ENCODE peak calls at places on chromosomes 4 and X, in six cellular contexts. One of them, this sample, is unnamed.

GRCh38 chr4:86036729-86037128 is 323.1 kb downstream of the MAPK10 start:
- DNase-seq in stimulated activated CD8-positive, alpha-beta memory T cell treated with anti-CD3 and anti-CD28 coated beads, Interleukin-12 subunit alpha, Interleukin-12 subunit beta, amount 100 ng/mL, for 4 hours: no peak
- DNase-seq in activated CD4-positive, alpha-beta T cell treated with anti-CD3 and anti-CD28 coated beads, Interleukin-2, amount 50 U/mL, for 24 hours: no peak
- DNase-seq in AG08396: no peak
- DNase-seq in astrocyte of the spinal cord: peak
- DNase-seq in DMS79 treated with DMSO at 0.1 percent for 48 hours: peak
- DNase-seq in this sample: no peak

GRCh38 chr4:118557298-118557851 is 127.8 kb upstream of the METTL14 start:
- DNase-seq in stimulated activated CD8-positive, alpha-beta memory T cell treated with anti-CD3 and anti-CD28 coated beads, Interleukin-12 subunit alpha, Interleukin-12 subunit beta, amount 100 ng/mL, for 4 hours: no peak
- DNase-seq in activated CD4-positive, alpha-beta T cell treated with anti-CD3 and anti-CD28 coated beads, Interleukin-2, amount 50 U/mL, for 24 hours: no peak
- DNase-seq in AG08396: peak
- DNase-seq in astrocyte of the spinal cord: peak
- DNase-seq in DMS79 treated with DMSO at 0.1 percent for 48 hours: peak
- DNase-seq in this sample: peak

GRCh38 chr4:85028910-85029309 is 62.4 kb upstream of the WDFY3 start:
- DNase-seq in stimulated activated CD8-positive, alpha-beta memory T cell treated with anti-CD3 and anti-CD28 coated beads, Interleukin-12 subunit alpha, Interleukin-12 subunit beta, amount 100 ng/mL, for 4 hours: no peak
- DNase-seq in activated CD4-positive, alpha-beta T cell treated with anti-CD3 and anti-CD28 coated beads, Interleukin-2, amount 50 U/mL, for 24 hours: no peak
- DNase-seq in AG08396: no peak
- DNase-seq in astrocyte of the spinal cord: peak
- DNase-seq in DMS79 treated with DMSO at 0.1 percent for 48 hours: no peak
- DNase-seq in this sample: peak

GRCh38 chr4:64174247-64174882 is 234.9 kb downstream of the TECRL start:
- DNase-seq in stimulated activated CD8-positive, alpha-beta memory T cell treated with anti-CD3 and anti-CD28 coated beads, Interleukin-12 subunit alpha, Interleukin-12 subunit beta, amount 100 ng/mL, for 4 hours: no peak
- DNase-seq in activated CD4-positive, alpha-beta T cell treated with anti-CD3 and anti-CD28 coated beads, Interleukin-2, amount 50 U/mL, for 24 hours: no peak
- DNase-seq in AG08396: no peak
- DNase-seq in astrocyte of the spinal cord: no peak
- DNase-seq in DMS79 treated with DMSO at 0.1 percent for 48 hours: no peak
- DNase-seq in this sample: no peak

GRCh38 chr4:148225639-148226038 is 216.6 kb downstream of the NR3C2 start:
- DNase-seq in stimulated activated CD8-positive, alpha-beta memory T cell treated with anti-CD3 and anti-CD28 coated beads, Interleukin-12 subunit alpha, Interleukin-12 subunit beta, amount 100 ng/mL, for 4 hours: no peak
- DNase-seq in activated CD4-positive, alpha-beta T cell treated with anti-CD3 and anti-CD28 coated beads, Interleukin-2, amount 50 U/mL, for 24 hours: no peak
- DNase-seq in AG08396: no peak
- DNase-seq in astrocyte of the spinal cord: no peak
- DNase-seq in DMS79 treated with DMSO at 0.1 percent for 48 hours: no peak
- DNase-seq in this sample: no peak

GRCh38 chrX:73831500-73831899 is 268.5 kb downstream of the CHIC1 start:
- DNase-seq in stimulated activated CD8-positive, alpha-beta memory T cell treated with anti-CD3 and anti-CD28 coated beads, Interleukin-12 subunit alpha, Interleukin-12 subunit beta, amount 100 ng/mL, for 4 hours: no peak
- DNase-seq in activated CD4-positive, alpha-beta T cell treated with anti-CD3 and anti-CD28 coated beads, Interleukin-2, amount 50 U/mL, for 24 hours: no peak
- DNase-seq in AG08396: no peak
- DNase-seq in astrocyte of the spinal cord: no peak
- DNase-seq in DMS79 treated with DMSO at 0.1 percent for 48 hours: no peak
- DNase-seq in this sample: no peak

GRCh38 chr4:147733614-147734344 is 1.9 kb downstream of the ARHGAP10 start:
- DNase-seq in stimulated activated CD8-positive, alpha-beta memory T cell treated with anti-CD3 and anti-CD28 coated beads, Interleukin-12 subunit alpha, Interleukin-12 subunit beta, amount 100 ng/mL, for 4 hours: no peak
- DNase-seq in activated CD4-positive, alpha-beta T cell treated with anti-CD3 and anti-CD28 coated beads, Interleukin-2, amount 50 U/mL, for 24 hours: no peak
- DNase-seq in AG08396: no peak
- DNase-seq in astrocyte of the spinal cord: peak
- DNase-seq in DMS79 treated with DMSO at 0.1 percent for 48 hours: no peak
- DNase-seq in this sample: peak

GRCh38 chr4:161573836-161574235 is 590.0 kb downstream of the FSTL5 start:
- DNase-seq in stimulated activated CD8-positive, alpha-beta memory T cell treated with anti-CD3 and anti-CD28 coated beads, Interleukin-12 subunit alpha, Interleukin-12 subunit beta, amount 100 ng/mL, for 4 hours: no peak
- DNase-seq in activated CD4-positive, alpha-beta T cell treated with anti-CD3 and anti-CD28 coated beads, Interleukin-2, amount 50 U/mL, for 24 hours: no peak
- DNase-seq in AG08396: no peak
- DNase-seq in astrocyte of the spinal cord: peak
- DNase-seq in DMS79 treated with DMSO at 0.1 percent for 48 hours: no peak
- DNase-seq in this sample: no peak

GRCh38 chr4:11505225-11505971 is 76.7 kb upstream of the HS3ST1 start:
- DNase-seq in stimulated activated CD8-positive, alpha-beta memory T cell treated with anti-CD3 and anti-CD28 coated beads, Interleukin-12 subunit alpha, Interleukin-12 subunit beta, amount 100 ng/mL, for 4 hours: no peak
- DNase-seq in activated CD4-positive, alpha-beta T cell treated with anti-CD3 and anti-CD28 coated beads, Interleukin-2, amount 50 U/mL, for 24 hours: no peak
- DNase-seq in AG08396: no peak
- DNase-seq in astrocyte of the spinal cord: peak
- DNase-seq in DMS79 treated with DMSO at 0.1 percent for 48 hours: no peak
- DNase-seq in this sample: peak

GRCh38 chr4:119020158-119020557 is 115.5 kb upstream of the MYOZ2 start:
- DNase-seq in stimulated activated CD8-positive, alpha-beta memory T cell treated with anti-CD3 and anti-CD28 coated beads, Interleukin-12 subunit alpha, Interleukin-12 subunit beta, amount 100 ng/mL, for 4 hours: no peak
- DNase-seq in activated CD4-positive, alpha-beta T cell treated with anti-CD3 and anti-CD28 coated beads, Interleukin-2, amount 50 U/mL, for 24 hours: no peak
- DNase-seq in AG08396: no peak
- DNase-seq in astrocyte of the spinal cord: no peak
- DNase-seq in DMS79 treated with DMSO at 0.1 percent for 48 hours: no peak
- DNase-seq in this sample: no peak

GRCh38 chrX:107135076-107135964 is 16.7 kb upstream of the RBM41 start:
- DNase-seq in stimulated activated CD8-positive, alpha-beta memory T cell treated with anti-CD3 and anti-CD28 coated beads, Interleukin-12 subunit alpha, Interleukin-12 subunit beta, amount 100 ng/mL, for 4 hours: no peak
- DNase-seq in activated CD4-positive, alpha-beta T cell treated with anti-CD3 and anti-CD28 coated beads, Interleukin-2, amount 50 U/mL, for 24 hours: no peak
- DNase-seq in AG08396: no peak
- DNase-seq in astrocyte of the spinal cord: peak
- DNase-seq in DMS79 treated with DMSO at 0.1 percent for 48 hours: no peak
- DNase-seq in this sample: no peak

GRCh38 chr4:146023334-146023967 is 84.8 kb upstream of the ZNF827 start:
- DNase-seq in stimulated activated CD8-positive, alpha-beta memory T cell treated with anti-CD3 and anti-CD28 coated beads, Interleukin-12 subunit alpha, Interleukin-12 subunit beta, amount 100 ng/mL, for 4 hours: no peak
- DNase-seq in activated CD4-positive, alpha-beta T cell treated with anti-CD3 and anti-CD28 coated beads, Interleukin-2, amount 50 U/mL, for 24 hours: no peak
- DNase-seq in AG08396: no peak
- DNase-seq in astrocyte of the spinal cord: no peak
- DNase-seq in DMS79 treated with DMSO at 0.1 percent for 48 hours: no peak
- DNase-seq in this sample: no peak

GRCh38 chr4:186999676-187000075 is 276.0 kb upstream of the FAT1 start:
- DNase-seq in stimulated activated CD8-positive, alpha-beta memory T cell treated with anti-CD3 and anti-CD28 coated beads, Interleukin-12 subunit alpha, Interleukin-12 subunit beta, amount 100 ng/mL, for 4 hours: no peak
- DNase-seq in activated CD4-positive, alpha-beta T cell treated with anti-CD3 and anti-CD28 coated beads, Interleukin-2, amount 50 U/mL, for 24 hours: no peak
- DNase-seq in AG08396: no peak
- DNase-seq in astrocyte of the spinal cord: no peak
- DNase-seq in DMS79 treated with DMSO at 0.1 percent for 48 hours: no peak
- DNase-seq in this sample: no peak

GRCh38 chr4:153622778-153623240 is 61.3 kb upstream of the TLR2 start:
- DNase-seq in stimulated activated CD8-positive, alpha-beta memory T cell treated with anti-CD3 and anti-CD28 coated beads, Interleukin-12 subunit alpha, Interleukin-12 subunit beta, amount 100 ng/mL, for 4 hours: no peak
- DNase-seq in activated CD4-positive, alpha-beta T cell treated with anti-CD3 and anti-CD28 coated beads, Interleukin-2, amount 50 U/mL, for 24 hours: no peak
- DNase-seq in AG08396: no peak
- DNase-seq in astrocyte of the spinal cord: no peak
- DNase-seq in DMS79 treated with DMSO at 0.1 percent for 48 hours: no peak
- DNase-seq in this sample: no peak

GRCh38 chrX:153645151-153645550 is 1.9 kb upstream of the DUSP9 start:
- DNase-seq in stimulated activated CD8-positive, alpha-beta memory T cell treated with anti-CD3 and anti-CD28 coated beads, Interleukin-12 subunit alpha, Interleukin-12 subunit beta, amount 100 ng/mL, for 4 hours: no peak
- DNase-seq in activated CD4-positive, alpha-beta T cell treated with anti-CD3 and anti-CD28 coated beads, Interleukin-2, amount 50 U/mL, for 24 hours: no peak
- DNase-seq in AG08396: no peak
- DNase-seq in astrocyte of the spinal cord: no peak
- DNase-seq in DMS79 treated with DMSO at 0.1 percent for 48 hours: no peak
- DNase-seq in this sample: no peak

GRCh38 chr4:98919996-98920395 is 8.9 kb downstream of the EIF4E start:
- DNase-seq in stimulated activated CD8-positive, alpha-beta memory T cell treated with anti-CD3 and anti-CD28 coated beads, Interleukin-12 subunit alpha, Interleukin-12 subunit beta, amount 100 ng/mL, for 4 hours: no peak
- DNase-seq in activated CD4-positive, alpha-beta T cell treated with anti-CD3 and anti-CD28 coated beads, Interleukin-2, amount 50 U/mL, for 24 hours: no peak
- DNase-seq in AG08396: no peak
- DNase-seq in astrocyte of the spinal cord: peak
- DNase-seq in DMS79 treated with DMSO at 0.1 percent for 48 hours: no peak
- DNase-seq in this sample: no peak

GRCh38 chrX:38236901-38237615 is 16.4 kb upstream of the SRPX start:
- DNase-seq in stimulated activated CD8-positive, alpha-beta memory T cell treated with anti-CD3 and anti-CD28 coated beads, Interleukin-12 subunit alpha, Interleukin-12 subunit beta, amount 100 ng/mL, for 4 hours: no peak
- DNase-seq in activated CD4-positive, alpha-beta T cell treated with anti-CD3 and anti-CD28 coated beads, Interleukin-2, amount 50 U/mL, for 24 hours: no peak
- DNase-seq in AG08396: no peak
- DNase-seq in astrocyte of the spinal cord: no peak
- DNase-seq in DMS79 treated with DMSO at 0.1 percent for 48 hours: no peak
- DNase-seq in this sample: no peak

GRCh38 chr4:154332681-154333421 is 158.7 kb downstream of the DCHS2 start:
- DNase-seq in stimulated activated CD8-positive, alpha-beta memory T cell treated with anti-CD3 and anti-CD28 coated beads, Interleukin-12 subunit alpha, Interleukin-12 subunit beta, amount 100 ng/mL, for 4 hours: peak
- DNase-seq in activated CD4-positive, alpha-beta T cell treated with anti-CD3 and anti-CD28 coated beads, Interleukin-2, amount 50 U/mL, for 24 hours: peak
- DNase-seq in AG08396: peak
- DNase-seq in astrocyte of the spinal cord: no peak
- DNase-seq in DMS79 treated with DMSO at 0.1 percent for 48 hours: no peak
- DNase-seq in this sample: peak

GRCh38 chrX:129823115-129823514 is 20.6 kb downstream of the ZDHHC9 start:
- DNase-seq in stimulated activated CD8-positive, alpha-beta memory T cell treated with anti-CD3 and anti-CD28 coated beads, Interleukin-12 subunit alpha, Interleukin-12 subunit beta, amount 100 ng/mL, for 4 hours: no peak
- DNase-seq in activated CD4-positive, alpha-beta T cell treated with anti-CD3 and anti-CD28 coated beads, Interleukin-2, amount 50 U/mL, for 24 hours: no peak
- DNase-seq in AG08396: peak
- DNase-seq in astrocyte of the spinal cord: peak
- DNase-seq in DMS79 treated with DMSO at 0.1 percent for 48 hours: no peak
- DNase-seq in this sample: peak

GRCh38 chr4:141675384-141675783 is 39.0 kb downstream of the IL15 start:
- DNase-seq in stimulated activated CD8-positive, alpha-beta memory T cell treated with anti-CD3 and anti-CD28 coated beads, Interleukin-12 subunit alpha, Interleukin-12 subunit beta, amount 100 ng/mL, for 4 hours: no peak
- DNase-seq in activated CD4-positive, alpha-beta T cell treated with anti-CD3 and anti-CD28 coated beads, Interleukin-2, amount 50 U/mL, for 24 hours: no peak
- DNase-seq in AG08396: no peak
- DNase-seq in astrocyte of the spinal cord: no peak
- DNase-seq in DMS79 treated with DMSO at 0.1 percent for 48 hours: no peak
- DNase-seq in this sample: no peak

GRCh38 chr4:38275331-38275821 is 315.2 kb downstream of the PTTG2 start:
- DNase-seq in stimulated activated CD8-positive, alpha-beta memory T cell treated with anti-CD3 and anti-CD28 coated beads, Interleukin-12 subunit alpha, Interleukin-12 subunit beta, amount 100 ng/mL, for 4 hours: no peak
- DNase-seq in activated CD4-positive, alpha-beta T cell treated with anti-CD3 and anti-CD28 coated beads, Interleukin-2, amount 50 U/mL, for 24 hours: no peak
- DNase-seq in AG08396: no peak
- DNase-seq in astrocyte of the spinal cord: no peak
- DNase-seq in DMS79 treated with DMSO at 0.1 percent for 48 hours: peak
- DNase-seq in this sample: peak

GRCh38 chr4:106017975-106018374 is 122.7 kb downstream of the NPNT start:
- DNase-seq in stimulated activated CD8-positive, alpha-beta memory T cell treated with anti-CD3 and anti-CD28 coated beads, Interleukin-12 subunit alpha, Interleukin-12 subunit beta, amount 100 ng/mL, for 4 hours: no peak
- DNase-seq in activated CD4-positive, alpha-beta T cell treated with anti-CD3 and anti-CD28 coated beads, Interleukin-2, amount 50 U/mL, for 24 hours: no peak
- DNase-seq in AG08396: no peak
- DNase-seq in astrocyte of the spinal cord: no peak
- DNase-seq in DMS79 treated with DMSO at 0.1 percent for 48 hours: peak
- DNase-seq in this sample: peak

GRCh38 chr4:106201373-106201772 is 114.6 kb downstream of the TBCK start:
- DNase-seq in stimulated activated CD8-positive, alpha-beta memory T cell treated with anti-CD3 and anti-CD28 coated beads, Interleukin-12 subunit alpha, Interleukin-12 subunit beta, amount 100 ng/mL, for 4 hours: no peak
- DNase-seq in activated CD4-positive, alpha-beta T cell treated with anti-CD3 and anti-CD28 coated beads, Interleukin-2, amount 50 U/mL, for 24 hours: no peak
- DNase-seq in AG08396: no peak
- DNase-seq in astrocyte of the spinal cord: peak
- DNase-seq in DMS79 treated with DMSO at 0.1 percent for 48 hours: no peak
- DNase-seq in this sample: peak